ENCODE peak calls at places on chromosome 1, in four cellular contexts. D is central memory CD4-positive, alpha-beta T cell; C is H7; W is sigmoid colon. E is an unnamed sample.

GRCh38 chr1:154951901-154952657 is 3.8 kb downstream of the PBXIP1 start:
- DNase-seq in D (peak; percentile 78), C (no peak), W (no peak), E (no peak)

GRCh38 chr1:247204177-247204647 is 32.4 kb upstream of the ZNF124 start:
- DNase-seq in D (no peak), C (no peak), W (no peak), E (no peak)

GRCh38 chr1:231274119-231274825 is 33.3 kb downstream of the GNPAT start:
- DNase-seq in D (no peak), C (no peak), W (no peak), E (peak; percentile 45)

GRCh38 chr1:184770176-184770575 is 15.5 kb upstream of the EDEM3 start:
- DNase-seq in D (no peak), C (no peak), W (no peak), E (no peak)

GRCh38 chr1:93000751-93001175 is 39.5 kb upstream of the DIPK1A start:
- DNase-seq in D (no peak), C (no peak), W (no peak), E (peak; percentile 32)

GRCh38 chr1:107966550-107966949 is 1.6 kb upstream of the VAV3 start:
- DNase-seq in D (no peak), C (no peak), W (no peak), E (no peak)

GRCh38 chr1:119611701-119612113 is 36.4 kb downstream of the ZNF697 start:
- DNase-seq in D (peak; percentile 1), C (peak; percentile 80), W (peak; percentile 78), E (peak; percentile 80)

GRCh38 chr1:8396912-8397406 is 79.0 kb downstream of the SLC45A1 start:
- DNase-seq in D (no peak), C (no peak), W (peak; percentile 89), E (peak; percentile 96)

E was measured in epithelial cell of esophagus.